ENCODE peak calls at places on chromosomes 4 and X, in six cellular contexts. G is HCT116, S is neuronal stem cell, L is OCI-LY7, M is GM23338, Z is PC-3. B is an unnamed sample.

GRCh38 chr4:41209187-41209586 is 5.2 kb downstream of the APBB2 start:
- DNase-seq in G (no peak), S (no peak), L (no peak), M (no peak), Z (no peak), B (peak)

GRCh38 chr4:107035711-107036601 is at the start of gene DKK2:
- DNase-seq in G (no peak), S (peak), L (no peak), M (peak), Z (no peak), B (peak)

GRCh38 chrX:3669841-3670240 is 43.6 kb downstream of the PRKX start:
- DNase-seq in G (no peak), S (no peak), L (no peak), M (no peak), Z (no peak), B (no peak)

GRCh38 chrX:34371740-34372139 is 239.6 kb upstream of the FAM47A start:
- DNase-seq in G (no peak), S (no peak), L (no peak), M (no peak), Z (no peak), B (no peak)

GRCh38 chr4:156672492-156672891 is 299.1 kb downstream of the PDGFC start:
- DNase-seq in G (no peak), S (no peak), L (no peak), M (no peak), Z (no peak), B (peak)

GRCh38 chrX:39734174-39734776 is 363.5 kb downstream of the BCOR start:
- DNase-seq in G (no peak), S (no peak), L (no peak), M (no peak), Z (peak), B (no peak)

GRCh38 chrX:106177106-106177981 is 9.2 kb downstream of the PWWP3B start:
- DNase-seq in G (no peak), S (peak), L (no peak), M (peak), Z (no peak), B (peak)

GRCh38 chr4:40838742-40839141 is 89.0 kb downstream of the NSUN7 start:
- DNase-seq in G (no peak), S (no peak), L (no peak), M (peak), Z (peak), B (no peak)

GRCh38 chr4:5749568-5749967 is 38.6 kb downstream of the EVC start:
- DNase-seq in G (no peak), S (no peak), L (no peak), M (no peak), Z (no peak), B (no peak)

GRCh38 chrX:112734250-112734649 is 54.5 kb upstream of the LHFPL1 start:
- DNase-seq in G (no peak), S (no peak), L (peak), M (peak), Z (no peak), B (peak)

GRCh38 chrX:69493193-69493592 is 10.9 kb upstream of the NALF2 start:
- DNase-seq in G (peak), S (peak), L (peak), M (peak), Z (peak), B (no peak)

GRCh38 chrX:131741103-131741581 is 197.3 kb downstream of the OR13H1 start:
- DNase-seq in G (no peak), S (no peak), L (no peak), M (no peak), Z (no peak), B (peak)

GRCh38 chr4:180449395-180449956 is 1793.7 kb upstream of the TENM3 start:
- DNase-seq in G (peak), S (no peak), L (peak), M (peak), Z (peak), B (peak)

GRCh38 chrX:102846544-102847236 is 90.4 kb upstream of the RAB40AL start:
- DNase-seq in G (no peak), S (no peak), L (no peak), M (no peak), Z (peak), B (peak)

GRCh38 chr4:13642576-13642975 is 15.1 kb upstream of the BOD1L1 start:
- DNase-seq in G (no peak), S (no peak), L (no peak), M (no peak), Z (peak), B (peak)

GRCh38 chr4:184896868-184897715 is 71.3 kb upstream of the ACSL1 start:
- DNase-seq in G (no peak), S (no peak), L (no peak), M (no peak), Z (no peak), B (no peak)

GRCh38 chr4:35247047-35247446 is 997.3 kb downstream of the ARAP2 start:
- DNase-seq in G (no peak), S (no peak), L (no peak), M (peak), Z (peak), B (no peak)

GRCh38 chr4:154741877-154742851 is 1.6 kb upstream of the LRAT start:
- DNase-seq in G (no peak), S (peak), L (no peak), M (peak), Z (no peak), B (peak)

GRCh38 chr4:148881860-148882643 is 439.8 kb upstream of the NR3C2 start:
- DNase-seq in G (no peak), S (peak), L (no peak), M (peak), Z (no peak), B (no peak)

GRCh38 chr4:21802406-21802805 is 146.2 kb downstream of the KCNIP4 start:
- DNase-seq in G (no peak), S (no peak), L (no peak), M (no peak), Z (peak), B (peak)

GRCh38 chrX:96182366-96182765 is 502.3 kb upstream of the DIAPH2 start:
- DNase-seq in G (no peak), S (no peak), L (no peak), M (peak), Z (peak), B (no peak)

GRCh38 chr4:2638730-2639129 is 102.3 kb downstream of the FAM193A start:
- DNase-seq in G (no peak), S (no peak), L (no peak), M (no peak), Z (no peak), B (no peak)

GRCh38 chrX:54043696-54044125 is 562 bp downstream of the PHF8 start:
- DNase-seq in G (no peak), S (no peak), L (peak), M (peak), Z (peak), B (peak)

GRCh38 chr4:74258949-74259348 is 49.3 kb upstream of the EPGN start:
- DNase-seq in G (no peak), S (no peak), L (no peak), M (no peak), Z (peak), B (peak)

GRCh38 chrX:55489315-55490009 is at the start of gene USP51:
- DNase-seq in G (no peak), S (peak), L (peak), M (peak), Z (no peak), B (no peak)

GRCh38 chr4:1871471-1872021 is 353 bp downstream of the NSD2 start:
- DNase-seq in G (no peak), S (peak), L (peak), M (peak), Z (no peak), B (no peak)

GRCh38 chrX:42093756-42094155 is 170.4 kb upstream of the CASK start:
- DNase-seq in G (no peak), S (no peak), L (no peak), M (no peak), Z (no peak), B (peak)

GRCh38 chrX:97847885-97848679 is 964.4 kb downstream of the RPA4 start:
- DNase-seq in G (no peak), S (no peak), L (no peak), M (no peak), Z (no peak), B (no peak)

GRCh38 chr4:15852524-15852923 is 74.4 kb downstream of the CD38 start:
- DNase-seq in G (no peak), S (no peak), L (no peak), M (no peak), Z (no peak), B (no peak)

GRCh38 chrX:19535481-19535880 is 20.2 kb upstream of the MAP3K15 start:
- DNase-seq in G (no peak), S (no peak), L (peak), M (peak), Z (peak), B (no peak)

GRCh38 chr4:121192500-121192899 is 28.4 kb upstream of the TNIP3 start:
- DNase-seq in G (peak), S (peak), L (peak), M (peak), Z (peak), B (no peak)

DNA sequence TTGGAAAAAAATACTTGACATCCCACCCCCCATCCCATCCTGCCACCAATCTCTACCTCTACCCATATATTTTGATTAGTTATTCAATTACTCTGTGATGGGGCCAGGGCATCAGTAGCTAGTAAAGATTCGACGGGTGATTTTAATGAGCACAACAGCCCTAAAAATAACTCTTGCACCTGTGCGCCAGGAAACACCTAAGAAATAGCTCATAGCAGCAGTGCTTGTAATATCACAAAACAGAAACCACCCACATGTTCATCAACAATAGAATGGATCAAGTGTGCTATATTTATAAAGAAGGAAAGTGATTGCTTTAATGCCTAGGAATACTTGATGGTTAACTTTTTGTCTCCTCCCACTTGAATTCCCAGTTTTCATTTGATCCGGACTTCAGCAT is 225.6 kb upstream of the LCORL start:
- DNase-seq in G (no peak), S (no peak), L (peak), M (no peak), Z (no peak), B (no peak)
- H2AFZ ChIP-seq in G (no peak), S (no peak), L (no peak), M (no peak), Z (no peak), B (no peak)

GRCh38 chr4:110480741-110481271 is 4.9 kb downstream of the ENPEP start:
- DNase-seq in G (no peak), S (no peak), L (no peak), M (peak), Z (no peak), B (peak)
- H2AFZ ChIP-seq in G (no peak), S (no peak), L (no peak), M (no peak), Z (no peak), B (no peak)

GRCh38 chrX:88982183-88982582 is 235.2 kb downstream of the CPXCR1 start:
- DNase-seq in G (no peak), S (no peak), L (no peak), M (no peak), Z (no peak), B (no peak)
- H2AFZ ChIP-seq in G (no peak), S (no peak), L (no peak), M (no peak), Z (no peak), B (no peak)

DNA sequence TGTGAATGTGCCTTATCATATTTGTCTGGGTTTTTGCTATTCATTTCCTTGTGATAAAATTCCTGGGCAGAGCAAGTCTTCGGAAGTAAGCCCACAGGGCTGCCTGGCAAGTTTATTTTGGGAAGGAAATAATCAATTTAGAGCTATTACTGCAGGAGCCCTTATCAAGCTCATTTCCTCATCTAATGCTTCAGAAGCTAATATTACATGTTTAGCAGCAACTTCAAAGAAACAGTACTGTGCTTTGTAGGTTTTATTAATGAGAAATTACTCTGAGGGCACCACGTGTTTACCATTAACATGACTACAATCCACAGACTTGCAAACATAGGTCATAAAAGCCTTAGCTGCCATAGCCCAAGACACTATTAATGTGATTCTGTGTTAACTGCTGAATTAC is 540.0 kb downstream of the SPRY1 start:
- DNase-seq in G (no peak), S (no peak), L (no peak), M (no peak), Z (no peak), B (peak)
- H2AFZ ChIP-seq in G (no peak), S (peak), L (no peak), M (no peak), Z (no peak), B (no peak)